ENCODE peak calls at places on chromosomes 5 and 9, in seven cellular contexts. X, W, I, E, G, O and C are unnamed samples.
A peak's percentile ranks its signal among the peaks of the same experiment; 100 is the strongest.

GRCh38 chr5:96597441-96598020 is 64.6 kb upstream of the CAST start:
- DNase-seq in W (no peak), I (no peak), X (no peak), G (no peak), E (peak; percentile 35), O (no peak), C (no peak)

GRCh38 chr5:130939059-130939458 is 226.0 kb downstream of the HINT1 start:
- DNase-seq in X (no peak), I (no peak), G (no peak), W (no peak), E (no peak), O (no peak), C (no peak)

GRCh38 chr5:169185626-169186025 is 115.3 kb downstream of the SLIT3 start:
- DNase-seq in G (no peak), I (no peak), W (no peak), X (no peak), O (no peak), E (no peak), C (no peak)

GRCh38 chr9:84339951-84340350 is 607 bp downstream of the SLC28A3 start:
- DNase-seq in G (no peak), W (no peak), E (no peak), X (no peak), O (no peak), I (no peak), C (no peak)

GRCh38 chr5:65924366-65925093 is 1.8 kb upstream of the ERBIN start:
- DNase-seq in G (peak; percentile 48), X (no peak), O (peak; percentile 15), E (peak; percentile 58), W (no peak), I (no peak), C (no peak)

GRCh38 chr9:73006986-73007385 is 54.1 kb upstream of the ALDH1A1 start:
- DNase-seq in I (no peak), G (no peak), W (no peak), O (no peak), X (no peak), E (no peak), C (no peak)

GRCh38 chr9:86713456-86713855 is 233.8 kb downstream of the GAS1 start:
- DNase-seq in E (no peak), O (no peak), I (no peak), G (no peak), X (no peak), W (no peak), C (no peak)

GRCh38 chr5:8842906-8843590 is 702.8 kb downstream of the SEMA5A start:
- DNase-seq in E (peak; percentile 91), G (no peak), O (no peak), I (no peak), W (no peak), X (no peak), C (no peak)

GRCh38 chr5:44236040-44236439 is 153.2 kb downstream of the FGF10 start:
- DNase-seq in I (no peak), O (no peak), G (no peak), W (no peak), E (no peak), X (no peak), C (no peak)